ENCODE peak calls at places on chromosomes 1 and 21, in four cellular contexts. One of them, this sample, is unnamed.

GRCh38 chr21:33976082-33976979 is 60.7 kb upstream of the ATP5PO start:
- DNase-seq in activated CD8-positive, alpha-beta T cell treated with anti-CD3 and anti-CD28 coated beads for 36 hours: peak
- DNase-seq in body of pancreas: peak
- DNase-seq in psoas muscle: no peak
- DNase-seq in this sample: peak

GRCh38 chr1:29259802-29260441 is 23.6 kb downstream of the PTPRU start:
- DNase-seq in activated CD8-positive, alpha-beta T cell treated with anti-CD3 and anti-CD28 coated beads for 36 hours: peak
- DNase-seq in body of pancreas: peak
- DNase-seq in psoas muscle: peak
- DNase-seq in this sample: peak

GRCh38 chr1:183319051-183319450 is 99.1 kb downstream of the NMNAT2 start:
- DNase-seq in activated CD8-positive, alpha-beta T cell treated with anti-CD3 and anti-CD28 coated beads for 36 hours: no peak
- DNase-seq in body of pancreas: no peak
- DNase-seq in psoas muscle: no peak
- DNase-seq in this sample: no peak

GRCh38 chr1:17572264-17572985 is 32.9 kb downstream of the ARHGEF10L start:
- DNase-seq in activated CD8-positive, alpha-beta T cell treated with anti-CD3 and anti-CD28 coated beads for 36 hours: peak
- DNase-seq in body of pancreas: no peak
- DNase-seq in psoas muscle: no peak
- DNase-seq in this sample: peak

GRCh38 chr1:200888349-200888838 is 6.3 kb upstream of the INAVA start:
- DNase-seq in activated CD8-positive, alpha-beta T cell treated with anti-CD3 and anti-CD28 coated beads for 36 hours: peak
- DNase-seq in body of pancreas: no peak
- DNase-seq in psoas muscle: no peak
- DNase-seq in this sample: peak

GRCh38 chr1:225879521-225880209 is 2.5 kb downstream of the TMEM63A start:
- DNase-seq in activated CD8-positive, alpha-beta T cell treated with anti-CD3 and anti-CD28 coated beads for 36 hours: no peak
- DNase-seq in body of pancreas: peak
- DNase-seq in psoas muscle: no peak
- DNase-seq in this sample: no peak

GRCh38 chr1:30675761-30676160 is 47.6 kb downstream of the MATN1 start:
- DNase-seq in activated CD8-positive, alpha-beta T cell treated with anti-CD3 and anti-CD28 coated beads for 36 hours: no peak
- DNase-seq in body of pancreas: no peak
- DNase-seq in psoas muscle: no peak
- DNase-seq in this sample: no peak

GRCh38 chr1:156676820-156677615 is at the start of gene NES:
- DNase-seq in activated CD8-positive, alpha-beta T cell treated with anti-CD3 and anti-CD28 coated beads for 36 hours: no peak
- DNase-seq in body of pancreas: peak
- DNase-seq in psoas muscle: peak
- DNase-seq in this sample: no peak

GRCh38 chr21:25647632-25648031 is 8.6 kb downstream of the JAM2 start:
- DNase-seq in activated CD8-positive, alpha-beta T cell treated with anti-CD3 and anti-CD28 coated beads for 36 hours: no peak
- DNase-seq in body of pancreas: no peak
- DNase-seq in psoas muscle: no peak
- DNase-seq in this sample: no peak

GRCh38 chr1:207288315-207288714 is 33.2 kb upstream of the CD55 start:
- DNase-seq in activated CD8-positive, alpha-beta T cell treated with anti-CD3 and anti-CD28 coated beads for 36 hours: no peak
- DNase-seq in body of pancreas: no peak
- DNase-seq in psoas muscle: no peak
- DNase-seq in this sample: no peak

GRCh38 chr1:228415853-228416216 is 826 bp downstream of the TRIM17 start:
- DNase-seq in activated CD8-positive, alpha-beta T cell treated with anti-CD3 and anti-CD28 coated beads for 36 hours: peak
- DNase-seq in body of pancreas: no peak
- DNase-seq in psoas muscle: no peak
- DNase-seq in this sample: peak

GRCh38 chr1:76868154-76868882 is 1.0 kb downstream of the ST6GALNAC5 start:
- DNase-seq in activated CD8-positive, alpha-beta T cell treated with anti-CD3 and anti-CD28 coated beads for 36 hours: peak
- DNase-seq in body of pancreas: peak
- DNase-seq in psoas muscle: peak
- DNase-seq in this sample: peak

GRCh38 chr1:212228591-212229119 is 56.6 kb upstream of the PPP2R5A start:
- DNase-seq in activated CD8-positive, alpha-beta T cell treated with anti-CD3 and anti-CD28 coated beads for 36 hours: no peak
- DNase-seq in body of pancreas: peak
- DNase-seq in psoas muscle: no peak
- DNase-seq in this sample: no peak

GRCh38 chr1:37817481-37817880 is 9.5 kb upstream of the YRDC start:
- DNase-seq in activated CD8-positive, alpha-beta T cell treated with anti-CD3 and anti-CD28 coated beads for 36 hours: no peak
- DNase-seq in body of pancreas: peak
- DNase-seq in psoas muscle: no peak
- DNase-seq in this sample: no peak

GRCh38 chr1:51690285-51690961 is 73.5 kb downstream of the OSBPL9 start:
- DNase-seq in activated CD8-positive, alpha-beta T cell treated with anti-CD3 and anti-CD28 coated beads for 36 hours: no peak
- DNase-seq in body of pancreas: peak
- DNase-seq in psoas muscle: no peak
- DNase-seq in this sample: no peak

GRCh38 chr1:119653839-119654170 is 5.7 kb upstream of the ZNF697 start:
- DNase-seq in activated CD8-positive, alpha-beta T cell treated with anti-CD3 and anti-CD28 coated beads for 36 hours: no peak
- DNase-seq in body of pancreas: no peak
- DNase-seq in psoas muscle: no peak
- DNase-seq in this sample: no peak

GRCh38 chr1:24155011-24155782 is 12.3 kb upstream of the IL22RA1 start:
- DNase-seq in activated CD8-positive, alpha-beta T cell treated with anti-CD3 and anti-CD28 coated beads for 36 hours: peak
- DNase-seq in body of pancreas: peak
- DNase-seq in psoas muscle: no peak
- DNase-seq in this sample: peak

GRCh38 chr1:59455206-59455605 is 158.3 kb downstream of the FGGY start:
- DNase-seq in activated CD8-positive, alpha-beta T cell treated with anti-CD3 and anti-CD28 coated beads for 36 hours: no peak
- DNase-seq in body of pancreas: no peak
- DNase-seq in psoas muscle: no peak
- DNase-seq in this sample: no peak

GRCh38 chr1:6103854-6104530 is 58.3 kb downstream of the KCNAB2 start:
- DNase-seq in activated CD8-positive, alpha-beta T cell treated with anti-CD3 and anti-CD28 coated beads for 36 hours: peak
- DNase-seq in body of pancreas: no peak
- DNase-seq in psoas muscle: peak
- DNase-seq in this sample: no peak

GRCh38 chr1:53552981-53553733 is 94.0 kb downstream of the DMRTB1 start:
- DNase-seq in activated CD8-positive, alpha-beta T cell treated with anti-CD3 and anti-CD28 coated beads for 36 hours: peak
- DNase-seq in body of pancreas: no peak
- DNase-seq in psoas muscle: no peak
- DNase-seq in this sample: no peak

GRCh38 chr1:89339039-89339438 is 24.8 kb upstream of the GBP6 start:
- DNase-seq in activated CD8-positive, alpha-beta T cell treated with anti-CD3 and anti-CD28 coated beads for 36 hours: no peak
- DNase-seq in body of pancreas: no peak
- DNase-seq in psoas muscle: no peak
- DNase-seq in this sample: no peak

GRCh38 chr21:42080788-42081083 is 9.6 kb downstream of the UMODL1 start:
- DNase-seq in activated CD8-positive, alpha-beta T cell treated with anti-CD3 and anti-CD28 coated beads for 36 hours: no peak
- DNase-seq in body of pancreas: peak
- DNase-seq in psoas muscle: no peak
- DNase-seq in this sample: no peak

GRCh38 chr1:11545793-11546192 is 66.8 kb downstream of the DISP3 start:
- DNase-seq in activated CD8-positive, alpha-beta T cell treated with anti-CD3 and anti-CD28 coated beads for 36 hours: no peak
- DNase-seq in body of pancreas: no peak
- DNase-seq in psoas muscle: no peak
- DNase-seq in this sample: no peak

GRCh38 chr21:39911286-39911685 is 44.0 kb downstream of the PCP4 start:
- DNase-seq in activated CD8-positive, alpha-beta T cell treated with anti-CD3 and anti-CD28 coated beads for 36 hours: no peak
- DNase-seq in body of pancreas: peak
- DNase-seq in psoas muscle: no peak
- DNase-seq in this sample: no peak

GRCh38 chr1:185360714-185361113 is 43.7 kb upstream of the IVNS1ABP start:
- DNase-seq in activated CD8-positive, alpha-beta T cell treated with anti-CD3 and anti-CD28 coated beads for 36 hours: no peak
- DNase-seq in body of pancreas: no peak
- DNase-seq in psoas muscle: no peak
- DNase-seq in this sample: no peak

GRCh38 chr21:23613014-23613413 is 1994.3 kb downstream of the MRPL39 start:
- DNase-seq in activated CD8-positive, alpha-beta T cell treated with anti-CD3 and anti-CD28 coated beads for 36 hours: no peak
- DNase-seq in body of pancreas: no peak
- DNase-seq in psoas muscle: no peak
- DNase-seq in this sample: no peak

GRCh38 chr1:194288284-194288683 is 1101.9 kb upstream of the B3GALT2 start:
- DNase-seq in activated CD8-positive, alpha-beta T cell treated with anti-CD3 and anti-CD28 coated beads for 36 hours: no peak
- DNase-seq in body of pancreas: no peak
- DNase-seq in psoas muscle: no peak
- DNase-seq in this sample: no peak

GRCh38 chr21:41824466-41825207 is 54.5 kb downstream of the PRDM15 start:
- DNase-seq in activated CD8-positive, alpha-beta T cell treated with anti-CD3 and anti-CD28 coated beads for 36 hours: no peak
- DNase-seq in body of pancreas: no peak
- DNase-seq in psoas muscle: no peak
- DNase-seq in this sample: no peak

GRCh38 chr1:108810176-108810575 is 46.7 kb downstream of the AKNAD1 start:
- DNase-seq in activated CD8-positive, alpha-beta T cell treated with anti-CD3 and anti-CD28 coated beads for 36 hours: no peak
- DNase-seq in body of pancreas: no peak
- DNase-seq in psoas muscle: no peak
- DNase-seq in this sample: no peak

GRCh38 chr1:194865367-194865766 is 1679.0 kb upstream of the B3GALT2 start:
- DNase-seq in activated CD8-positive, alpha-beta T cell treated with anti-CD3 and anti-CD28 coated beads for 36 hours: no peak
- DNase-seq in body of pancreas: no peak
- DNase-seq in psoas muscle: no peak
- DNase-seq in this sample: no peak

GRCh38 chr21:44822484-44823178 is 4.8 kb upstream of the SUMO3 start:
- DNase-seq in activated CD8-positive, alpha-beta T cell treated with anti-CD3 and anti-CD28 coated beads for 36 hours: no peak
- DNase-seq in body of pancreas: no peak
- DNase-seq in psoas muscle: no peak
- DNase-seq in this sample: no peak

GRCh38 chr1:233064988-233065387 is 114.6 kb downstream of the NTPCR start:
- DNase-seq in activated CD8-positive, alpha-beta T cell treated with anti-CD3 and anti-CD28 coated beads for 36 hours: no peak
- DNase-seq in body of pancreas: no peak
- DNase-seq in psoas muscle: no peak
- DNase-seq in this sample: no peak

GRCh38 chr1:160846281-160846680 is 16.4 kb downstream of the CD244 start:
- DNase-seq in activated CD8-positive, alpha-beta T cell treated with anti-CD3 and anti-CD28 coated beads for 36 hours: no peak
- DNase-seq in body of pancreas: no peak
- DNase-seq in psoas muscle: no peak
- DNase-seq in this sample: no peak

GRCh38 chr1:35560256-35561225 is 2.9 kb downstream of the NCDN start:
- DNase-seq in activated CD8-positive, alpha-beta T cell treated with anti-CD3 and anti-CD28 coated beads for 36 hours: no peak
- DNase-seq in body of pancreas: peak
- DNase-seq in psoas muscle: peak
- DNase-seq in this sample: no peak

DNA sequence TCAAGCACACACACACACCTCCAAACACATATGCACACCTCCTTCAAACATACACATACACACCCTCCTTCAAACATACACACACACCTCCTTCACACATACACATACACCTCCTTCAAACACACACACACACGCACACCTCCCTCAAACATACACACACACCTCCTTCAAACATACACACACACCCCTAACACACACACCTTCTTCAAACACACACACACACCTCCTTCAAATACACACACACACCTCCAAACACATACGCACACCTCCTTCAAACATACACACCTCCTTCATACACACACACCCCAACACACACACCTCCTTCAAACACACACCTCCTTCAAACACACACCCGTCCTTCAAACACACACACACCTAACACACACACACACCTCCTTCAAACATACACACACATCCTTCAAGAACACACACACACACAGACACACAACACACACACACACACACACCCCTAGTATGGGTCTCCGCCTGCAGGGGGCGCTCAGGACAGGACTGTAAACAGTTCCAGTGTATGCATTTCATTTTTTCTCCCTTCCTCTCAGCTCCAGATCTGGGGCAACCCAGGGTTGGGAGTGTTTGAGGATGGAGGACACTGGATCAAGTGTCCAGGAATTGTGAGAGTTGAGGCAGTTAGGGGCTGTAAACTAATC is 12.1 kb downstream of the LGR6 start:
- DNase-seq in activated CD8-positive, alpha-beta T cell treated with anti-CD3 and anti-CD28 coated beads for 36 hours: no peak
- DNase-seq in body of pancreas: no peak
- DNase-seq in psoas muscle: no peak
- DNase-seq in this sample: no peak
- TF ChIP-seq CTCF in activated CD8-positive, alpha-beta T cell treated with anti-CD3 and anti-CD28 coated beads for 36 hours: peak
- TF ChIP-seq CTCF in body of pancreas: no peak
- TF ChIP-seq CTCF in psoas muscle: no peak
- TF ChIP-seq CTCF in this sample: no peak

DNA sequence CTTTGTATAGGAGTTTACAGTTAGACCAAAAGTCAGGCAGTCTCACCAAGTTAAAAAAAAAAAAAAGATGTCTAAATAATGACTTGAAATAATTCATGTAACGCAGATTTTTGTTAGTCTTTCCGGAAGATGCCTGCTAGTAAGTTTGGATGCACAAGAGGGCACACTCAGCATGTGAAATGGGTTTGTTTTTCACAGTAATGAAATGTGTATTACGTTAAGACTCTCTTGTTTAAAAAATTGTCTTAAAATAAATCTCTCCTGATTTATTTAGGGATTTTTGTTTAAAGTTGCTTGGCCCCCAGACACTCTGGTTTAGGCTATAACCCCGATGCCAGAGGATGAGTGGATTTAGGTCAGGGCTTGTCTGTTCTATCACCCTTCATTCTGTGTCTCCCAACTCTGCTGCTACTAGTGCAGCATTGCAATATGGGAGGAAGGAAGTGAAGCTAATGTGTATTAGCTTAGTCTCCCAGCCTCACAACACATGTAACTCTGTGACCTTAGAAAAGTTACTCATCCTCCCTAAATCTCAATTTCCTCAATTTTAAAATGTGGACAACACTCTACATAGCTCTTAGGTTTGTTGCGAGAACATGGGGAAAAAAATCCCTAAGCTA is 25.7 kb downstream of the CTH start:
- DNase-seq in activated CD8-positive, alpha-beta T cell treated with anti-CD3 and anti-CD28 coated beads for 36 hours: no peak
- DNase-seq in body of pancreas: no peak
- DNase-seq in psoas muscle: no peak
- DNase-seq in this sample: no peak
- TF ChIP-seq CTCF in activated CD8-positive, alpha-beta T cell treated with anti-CD3 and anti-CD28 coated beads for 36 hours: no peak
- TF ChIP-seq CTCF in body of pancreas: no peak
- TF ChIP-seq CTCF in psoas muscle: peak
- TF ChIP-seq CTCF in this sample: no peak

GRCh38 chr1:154193821-154194220 is 1.9 kb upstream of the TPM3 start:
- DNase-seq in activated CD8-positive, alpha-beta T cell treated with anti-CD3 and anti-CD28 coated beads for 36 hours: no peak
- DNase-seq in body of pancreas: peak
- DNase-seq in psoas muscle: peak
- DNase-seq in this sample: no peak

GRCh38 chr1:154198756-154199562 is 7.1 kb upstream of the TPM3 start:
- DNase-seq in activated CD8-positive, alpha-beta T cell treated with anti-CD3 and anti-CD28 coated beads for 36 hours: peak
- DNase-seq in body of pancreas: peak
- DNase-seq in psoas muscle: no peak
- DNase-seq in this sample: peak

GRCh38 chr1:154199563-154199879 is 6.6 kb downstream of the CFAP141 start:
- DNase-seq in activated CD8-positive, alpha-beta T cell treated with anti-CD3 and anti-CD28 coated beads for 36 hours: no peak
- DNase-seq in body of pancreas: no peak
- DNase-seq in psoas muscle: no peak
- DNase-seq in this sample: no peak
- TF ChIP-seq CTCF in activated CD8-positive, alpha-beta T cell treated with anti-CD3 and anti-CD28 coated beads for 36 hours: no peak
- TF ChIP-seq CTCF in body of pancreas: no peak
- TF ChIP-seq CTCF in psoas muscle: no peak
- TF ChIP-seq CTCF in this sample: no peak

DNA sequence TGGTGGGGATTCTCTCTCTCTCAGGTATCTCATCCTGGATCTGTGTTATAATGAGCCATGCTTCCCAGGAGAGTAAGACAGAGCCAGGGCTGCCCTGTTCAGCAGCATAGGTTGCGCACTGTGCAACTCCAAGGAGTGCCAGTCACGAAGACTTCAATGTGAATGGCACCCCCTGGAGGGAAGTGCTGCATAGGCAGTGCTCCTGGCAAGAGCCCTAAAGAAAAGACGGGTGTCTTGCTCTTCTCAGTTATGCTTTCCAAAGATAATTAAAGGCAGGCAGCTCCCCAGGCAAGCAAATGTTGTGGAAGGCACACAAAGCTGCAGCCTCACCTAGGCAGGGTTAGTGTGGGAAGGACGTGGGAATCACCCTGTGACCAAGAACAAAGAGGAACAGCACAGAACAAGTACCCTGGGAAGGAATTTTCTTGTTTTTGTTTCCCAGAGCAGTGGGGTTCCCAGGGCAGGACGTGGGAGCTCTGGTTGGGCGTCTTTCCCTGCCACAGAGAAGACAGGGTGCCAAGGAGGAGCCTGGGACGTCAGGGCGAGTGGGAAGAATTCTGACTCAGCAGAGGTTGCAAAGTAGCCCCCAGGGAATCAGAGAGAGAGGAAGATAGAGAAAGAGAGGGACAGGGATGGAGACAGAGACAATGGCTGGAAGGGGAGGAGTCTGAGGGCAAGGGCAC is 120.9 kb downstream of the KCNN3 start:
- DNase-seq in activated CD8-positive, alpha-beta T cell treated with anti-CD3 and anti-CD28 coated beads for 36 hours: peak
- DNase-seq in body of pancreas: no peak
- DNase-seq in psoas muscle: no peak
- DNase-seq in this sample: no peak
- TF ChIP-seq CTCF in activated CD8-positive, alpha-beta T cell treated with anti-CD3 and anti-CD28 coated beads for 36 hours: peak
- TF ChIP-seq CTCF in body of pancreas: no peak
- TF ChIP-seq CTCF in psoas muscle: no peak
- TF ChIP-seq CTCF in this sample: no peak

This sample was measured in GM13976.